ENCODE peak calls at places on chromosomes 13 and 19, in nine cellular contexts. One of them, this sample, is unnamed.

GRCh38 chr19:1582201-1582600 is 10.5 kb downstream of the MBD3 start:
- DNase-seq in ascending aorta: no peak
- DNase-seq in MM.1S: no peak
- DNase-seq in upper lobe of left lung: no peak
- DNase-seq in RWPE2: no peak
- DNase-seq in psoas muscle: no peak
- DNase-seq in H9: no peak
- DNase-seq in pancreas: no peak
- DNase-seq in thoracic aorta: no peak
- DNase-seq in this sample: no peak

GRCh38 chr19:17079710-17080440 is 4.3 kb downstream of the MYO9B start:
- DNase-seq in ascending aorta: peak
- DNase-seq in MM.1S: peak
- DNase-seq in upper lobe of left lung: peak
- DNase-seq in RWPE2: peak
- DNase-seq in psoas muscle: peak
- DNase-seq in H9: no peak
- DNase-seq in pancreas: no peak
- DNase-seq in thoracic aorta: peak
- DNase-seq in this sample: peak

GRCh38 chr13:49669735-49670309 is 21.5 kb downstream of the EBPL start:
- DNase-seq in ascending aorta: no peak
- DNase-seq in MM.1S: peak
- DNase-seq in upper lobe of left lung: no peak
- DNase-seq in RWPE2: no peak
- DNase-seq in psoas muscle: peak
- DNase-seq in H9: peak
- DNase-seq in pancreas: no peak
- DNase-seq in thoracic aorta: no peak
- DNase-seq in this sample: peak

GRCh38 chr13:113209880-113210421 is 538 bp downstream of the CUL4A start:
- DNase-seq in ascending aorta: peak
- DNase-seq in MM.1S: peak
- DNase-seq in upper lobe of left lung: peak
- DNase-seq in RWPE2: peak
- DNase-seq in psoas muscle: peak
- DNase-seq in H9: peak
- DNase-seq in pancreas: peak
- DNase-seq in thoracic aorta: no peak
- DNase-seq in this sample: no peak

GRCh38 chr13:110509478-110509926 is 52.0 kb downstream of the RAB20 start:
- DNase-seq in ascending aorta: no peak
- DNase-seq in MM.1S: no peak
- DNase-seq in upper lobe of left lung: no peak
- DNase-seq in RWPE2: no peak
- DNase-seq in psoas muscle: no peak
- DNase-seq in H9: no peak
- DNase-seq in pancreas: no peak
- DNase-seq in thoracic aorta: no peak
- DNase-seq in this sample: no peak

GRCh38 chr19:23002690-23003422 is at the start of gene ZNF728:
- DNase-seq in ascending aorta: peak
- DNase-seq in MM.1S: no peak
- DNase-seq in upper lobe of left lung: peak
- DNase-seq in RWPE2: no peak
- DNase-seq in psoas muscle: peak
- DNase-seq in H9: no peak
- DNase-seq in pancreas: no peak
- DNase-seq in thoracic aorta: peak
- DNase-seq in this sample: peak

GRCh38 chr13:74132152-74132767 is 1.9 kb downstream of the KLF12 start:
- DNase-seq in ascending aorta: no peak
- DNase-seq in MM.1S: no peak
- DNase-seq in upper lobe of left lung: no peak
- DNase-seq in RWPE2: no peak
- DNase-seq in psoas muscle: no peak
- DNase-seq in H9: no peak
- DNase-seq in pancreas: no peak
- DNase-seq in thoracic aorta: no peak
- DNase-seq in this sample: no peak

GRCh38 chr19:38693380-38694223 is 46.2 kb downstream of the ACTN4 start:
- DNase-seq in ascending aorta: peak
- DNase-seq in MM.1S: peak
- DNase-seq in upper lobe of left lung: no peak
- DNase-seq in RWPE2: peak
- DNase-seq in psoas muscle: no peak
- DNase-seq in H9: peak
- DNase-seq in pancreas: peak
- DNase-seq in thoracic aorta: no peak
- DNase-seq in this sample: no peak

GRCh38 chr19:33212024-33212772 is 13.5 kb downstream of the SLC7A10 start:
- DNase-seq in ascending aorta: no peak
- DNase-seq in MM.1S: no peak
- DNase-seq in upper lobe of left lung: no peak
- DNase-seq in RWPE2: no peak
- DNase-seq in psoas muscle: peak
- DNase-seq in H9: no peak
- DNase-seq in pancreas: no peak
- DNase-seq in thoracic aorta: no peak
- DNase-seq in this sample: no peak

GRCh38 chr19:18879579-18880373 is 16.2 kb downstream of the CERS1 start:
- DNase-seq in ascending aorta: no peak
- DNase-seq in MM.1S: peak
- DNase-seq in upper lobe of left lung: no peak
- DNase-seq in RWPE2: peak
- DNase-seq in psoas muscle: no peak
- DNase-seq in H9: peak
- DNase-seq in pancreas: no peak
- DNase-seq in thoracic aorta: no peak
- DNase-seq in this sample: no peak

DNA sequence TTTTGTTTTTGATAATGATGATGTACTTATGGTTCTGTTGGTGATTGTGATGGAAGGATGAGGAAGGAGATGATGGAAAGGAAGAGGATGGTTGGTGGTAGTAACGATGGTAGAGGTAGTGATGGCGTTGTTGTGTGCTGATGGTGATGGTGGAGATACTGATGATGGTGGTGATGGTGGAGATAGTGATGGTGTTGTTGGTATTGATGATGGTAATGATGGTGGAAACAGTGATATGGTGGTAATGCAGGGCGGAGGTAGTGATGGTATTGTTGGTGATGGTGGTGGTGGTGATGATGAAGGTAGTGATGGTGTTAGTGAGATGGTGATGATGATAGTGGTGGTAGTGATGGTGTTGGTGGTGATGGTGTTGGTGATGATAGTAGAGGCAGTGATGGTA is 12.7 kb downstream of the CLEC17A start:
- DNase-seq in ascending aorta: no peak
- DNase-seq in MM.1S: no peak
- DNase-seq in upper lobe of left lung: no peak
- DNase-seq in RWPE2: no peak
- DNase-seq in psoas muscle: no peak
- DNase-seq in H9: no peak
- DNase-seq in pancreas: no peak
- DNase-seq in thoracic aorta: no peak
- DNase-seq in this sample: no peak
- H3K27ac ChIP-seq in ascending aorta: no peak
- H3K27ac ChIP-seq in MM.1S: no peak
- H3K27ac ChIP-seq in upper lobe of left lung: no peak
- H3K27ac ChIP-seq in RWPE2: no peak
- H3K27ac ChIP-seq in psoas muscle: no peak
- H3K27ac ChIP-seq in H9: no peak
- H3K27ac ChIP-seq in pancreas: no peak
- H3K27ac ChIP-seq in thoracic aorta: no peak
- H3K27ac ChIP-seq in this sample: no peak

GRCh38 chr19:13150919-13151604 is 851 bp downstream of the IER2 start:
- DNase-seq in ascending aorta: no peak
- DNase-seq in MM.1S: no peak
- DNase-seq in upper lobe of left lung: peak
- DNase-seq in RWPE2: no peak
- DNase-seq in psoas muscle: no peak
- DNase-seq in H9: no peak
- DNase-seq in pancreas: peak
- DNase-seq in thoracic aorta: no peak
- DNase-seq in this sample: no peak

GRCh38 chr19:13151605-13152355 is 1.6 kb downstream of the IER2 start:
- DNase-seq in ascending aorta: peak
- DNase-seq in MM.1S: peak
- DNase-seq in upper lobe of left lung: peak
- DNase-seq in RWPE2: peak
- DNase-seq in psoas muscle: peak
- DNase-seq in H9: peak
- DNase-seq in pancreas: peak
- DNase-seq in thoracic aorta: peak
- DNase-seq in this sample: peak

GRCh38 chr19:13152356-13152853 is 2.2 kb downstream of the IER2 start:
- DNase-seq in ascending aorta: no peak
- DNase-seq in MM.1S: no peak
- DNase-seq in upper lobe of left lung: no peak
- DNase-seq in RWPE2: no peak
- DNase-seq in psoas muscle: no peak
- DNase-seq in H9: no peak
- DNase-seq in pancreas: no peak
- DNase-seq in thoracic aorta: no peak
- DNase-seq in this sample: no peak

GRCh38 chr19:13150187-13150918 is at the start of the genes IER2 and STX10:
- DNase-seq in ascending aorta: peak
- DNase-seq in MM.1S: peak
- DNase-seq in upper lobe of left lung: peak
- DNase-seq in RWPE2: peak
- DNase-seq in psoas muscle: peak
- DNase-seq in H9: peak
- DNase-seq in pancreas: peak
- DNase-seq in thoracic aorta: peak
- DNase-seq in this sample: peak

DNA sequence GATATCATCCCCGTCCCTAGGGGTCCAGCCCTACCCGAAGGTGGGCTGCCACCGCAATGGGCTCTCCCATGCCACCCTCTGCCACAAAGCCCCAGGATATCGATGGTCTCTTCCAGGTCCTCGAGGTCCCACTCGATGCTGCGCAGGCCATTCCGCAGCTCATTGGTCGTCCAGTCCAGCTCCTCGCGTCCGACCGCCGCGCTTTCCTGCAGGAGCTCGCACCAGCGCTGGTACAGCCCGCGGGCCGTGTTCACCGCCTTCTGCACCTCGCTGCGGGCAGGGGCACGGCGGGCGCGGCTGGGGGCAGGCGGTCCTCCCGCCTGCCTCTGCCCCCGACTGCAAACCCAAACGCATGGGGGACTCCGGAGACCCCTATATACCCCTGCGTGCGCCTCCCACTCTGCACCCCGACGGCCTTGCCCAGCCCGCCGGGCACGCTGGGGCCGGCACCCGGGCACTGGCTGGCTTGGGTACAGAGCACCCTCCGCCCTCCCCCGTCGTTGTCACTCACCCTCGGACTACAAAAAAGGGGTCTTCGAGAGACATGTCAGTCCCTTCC is 468 bp downstream of the STX10 start:
- DNase-seq in ascending aorta: peak
- DNase-seq in MM.1S: peak
- DNase-seq in upper lobe of left lung: peak
- DNase-seq in RWPE2: no peak
- DNase-seq in psoas muscle: peak
- DNase-seq in H9: peak
- DNase-seq in pancreas: no peak
- DNase-seq in thoracic aorta: no peak
- DNase-seq in this sample: peak
- H3K27ac ChIP-seq in ascending aorta: peak
- H3K27ac ChIP-seq in MM.1S: no peak
- H3K27ac ChIP-seq in upper lobe of left lung: peak
- H3K27ac ChIP-seq in RWPE2: peak
- H3K27ac ChIP-seq in psoas muscle: peak
- H3K27ac ChIP-seq in H9: no peak
- H3K27ac ChIP-seq in pancreas: peak
- H3K27ac ChIP-seq in thoracic aorta: peak
- H3K27ac ChIP-seq in this sample: peak

GRCh38 chr19:35461050-35461449 is 13.0 kb downstream of the FFAR2 start:
- DNase-seq in ascending aorta: no peak
- DNase-seq in MM.1S: no peak
- DNase-seq in upper lobe of left lung: no peak
- DNase-seq in RWPE2: no peak
- DNase-seq in psoas muscle: no peak
- DNase-seq in H9: no peak
- DNase-seq in pancreas: no peak
- DNase-seq in thoracic aorta: no peak
- DNase-seq in this sample: no peak

GRCh38 chr19:35460608-35461007 is 12.6 kb downstream of the FFAR2 start:
- DNase-seq in ascending aorta: no peak
- DNase-seq in MM.1S: no peak
- DNase-seq in upper lobe of left lung: no peak
- DNase-seq in RWPE2: no peak
- DNase-seq in psoas muscle: no peak
- DNase-seq in H9: no peak
- DNase-seq in pancreas: no peak
- DNase-seq in thoracic aorta: no peak
- DNase-seq in this sample: no peak

GRCh38 chr19:35458821-35459391 is 10.8 kb downstream of the FFAR2 start:
- DNase-seq in ascending aorta: no peak
- DNase-seq in MM.1S: no peak
- DNase-seq in upper lobe of left lung: no peak
- DNase-seq in RWPE2: no peak
- DNase-seq in psoas muscle: no peak
- DNase-seq in H9: no peak
- DNase-seq in pancreas: peak
- DNase-seq in thoracic aorta: no peak
- DNase-seq in this sample: no peak

GRCh38 chr19:35459414-35460082 is 11.5 kb downstream of the FFAR2 start:
- DNase-seq in ascending aorta: no peak
- DNase-seq in MM.1S: no peak
- DNase-seq in upper lobe of left lung: peak
- DNase-seq in RWPE2: no peak
- DNase-seq in psoas muscle: peak
- DNase-seq in H9: no peak
- DNase-seq in pancreas: peak
- DNase-seq in thoracic aorta: no peak
- DNase-seq in this sample: no peak

DNA sequence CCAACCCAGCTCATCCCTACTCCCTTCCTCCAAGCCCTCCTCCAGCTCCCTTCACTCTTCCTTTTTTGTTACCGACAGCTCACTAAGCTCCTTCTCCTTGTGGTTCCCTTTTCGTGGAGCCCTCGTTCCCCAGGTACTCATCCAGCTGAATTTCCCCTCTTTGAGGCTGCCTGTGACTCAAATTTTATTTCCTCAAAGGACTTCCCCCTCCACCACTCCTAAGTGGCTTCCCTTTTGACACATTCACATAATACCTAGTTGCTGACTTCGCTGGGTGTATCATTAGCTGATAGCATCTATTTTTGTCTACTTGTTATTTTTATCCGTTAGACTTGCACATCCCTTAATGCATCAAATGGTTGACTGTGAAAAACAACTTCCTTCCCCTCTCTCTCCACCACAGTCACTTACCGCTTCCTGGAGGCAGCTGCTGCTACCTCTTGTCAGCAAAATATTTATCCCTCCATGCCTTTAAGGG is 14.5 kb downstream of the FFAR2 start:
- DNase-seq in ascending aorta: no peak
- DNase-seq in MM.1S: peak
- DNase-seq in upper lobe of left lung: no peak
- DNase-seq in RWPE2: no peak
- DNase-seq in psoas muscle: no peak
- DNase-seq in H9: no peak
- DNase-seq in pancreas: no peak
- DNase-seq in thoracic aorta: no peak
- DNase-seq in this sample: no peak
- H3K27ac ChIP-seq in ascending aorta: no peak
- H3K27ac ChIP-seq in MM.1S: peak
- H3K27ac ChIP-seq in upper lobe of left lung: peak
- H3K27ac ChIP-seq in RWPE2: no peak
- H3K27ac ChIP-seq in psoas muscle: no peak
- H3K27ac ChIP-seq in H9: no peak
- H3K27ac ChIP-seq in pancreas: no peak
- H3K27ac ChIP-seq in thoracic aorta: no peak
- H3K27ac ChIP-seq in this sample: no peak

GRCh38 chr13:32863596-32863995 is 152.6 kb upstream of the KL start:
- DNase-seq in ascending aorta: no peak
- DNase-seq in MM.1S: no peak
- DNase-seq in upper lobe of left lung: no peak
- DNase-seq in RWPE2: no peak
- DNase-seq in psoas muscle: no peak
- DNase-seq in H9: no peak
- DNase-seq in pancreas: no peak
- DNase-seq in thoracic aorta: no peak
- DNase-seq in this sample: no peak
- H3K27ac ChIP-seq in ascending aorta: no peak
- H3K27ac ChIP-seq in MM.1S: no peak
- H3K27ac ChIP-seq in upper lobe of left lung: no peak
- H3K27ac ChIP-seq in RWPE2: no peak
- H3K27ac ChIP-seq in psoas muscle: no peak
- H3K27ac ChIP-seq in H9: no peak
- H3K27ac ChIP-seq in pancreas: no peak
- H3K27ac ChIP-seq in thoracic aorta: no peak
- H3K27ac ChIP-seq in this sample: no peak